ENCODE peak calls at places on chromosomes 13 and 19, in four cellular contexts. M is GM12878, H is K562, G is HepG2. B is an unnamed sample.

GRCh38 chr13:99312493-99312883 is 5.3 kb upstream of the GPR183 start:
- DNase-seq in M (no peak), H (no peak), G (no peak), B (no peak)

GRCh38 chr13:68810660-68811059 is 1297.0 kb upstream of the ATXN8OS start:
- DNase-seq in M (no peak), H (no peak), G (peak), B (no peak)

GRCh38 chr19:29858621-29859020 is 46.8 kb downstream of the CCNE1 start:
- DNase-seq in M (no peak), H (no peak), G (no peak), B (no peak)

GRCh38 chr19:18789883-18790565 is 1.1 kb downstream of the COMP start:
- DNase-seq in M (no peak), H (peak), G (no peak), B (peak)

GRCh38 chr13:101399365-101399764 is 16.9 kb downstream of the NALCN start:
- DNase-seq in M (no peak), H (no peak), G (no peak), B (no peak)

GRCh38 chr19:33434090-33434885 is 60.8 kb downstream of the CEBPG start:
- DNase-seq in M (no peak), H (no peak), G (no peak), B (no peak)

GRCh38 chr19:19866599-19867248 is 1.0 kb downstream of the ZNF253 start:
- DNase-seq in M (peak), H (peak), G (peak), B (peak)

GRCh38 chr13:43661321-43661720 is 125.5 kb downstream of the ENOX1 start:
- DNase-seq in M (no peak), H (no peak), G (no peak), B (no peak)

GRCh38 chr13:40787062-40787461 is 2.3 kb upstream of the SLC25A15 start:
- DNase-seq in M (no peak), H (no peak), G (no peak), B (no peak)

GRCh38 chr19:30447276-30447870 is 75.2 kb downstream of the ZNF536 start:
- DNase-seq in M (no peak), H (no peak), G (no peak), B (no peak)

GRCh38 chr13:110306960-110307696 is at the start of the genes COL4A1 and COL4A2:
- DNase-seq in M (no peak), H (no peak), G (no peak), B (peak)

GRCh38 chr13:26785845-26786630 is 25.5 kb upstream of the GPR12 start:
- DNase-seq in M (no peak), H (no peak), G (no peak), B (peak)

GRCh38 chr19:15427991-15428471 is 9.2 kb upstream of the AKAP8L start:
- DNase-seq in M (no peak), H (no peak), G (no peak), B (no peak)

GRCh38 chr13:32426191-32426980 is 1.5 kb downstream of the N4BP2L1 start:
- DNase-seq in M (peak), H (no peak), G (no peak), B (no peak)

GRCh38 chr19:7460562-7460966 is 28.3 kb downstream of the PEX11G start:
- DNase-seq in M (no peak), H (no peak), G (no peak), B (no peak)

GRCh38 chr13:93249259-93249917 is 22.8 kb downstream of the GPC6 start:
- DNase-seq in M (no peak), H (no peak), G (peak), B (no peak)

GRCh38 chr13:112095354-112095753 is 28.4 kb downstream of the SOX1 start:
- DNase-seq in M (no peak), H (no peak), G (no peak), B (no peak)

GRCh38 chr19:18637644-18638630 is 1.1 kb downstream of the KLHL26 start:
- DNase-seq in M (no peak), H (no peak), G (no peak), B (no peak)

GRCh38 chr13:36344886-36345437 is 1.2 kb downstream of the SPART start:
- DNase-seq in M (no peak), H (no peak), G (no peak), B (no peak)

GRCh38 chr13:80040219-80040976 is 300.5 kb downstream of the SPRY2 start:
- DNase-seq in M (no peak), H (no peak), G (no peak), B (no peak)

GRCh38 chr19:13064092-13064489 is 38.6 kb downstream of the LYL1 start:
- DNase-seq in M (no peak), H (no peak), G (no peak), B (no peak)

GRCh38 chr13:38053896-38054295 is 184.3 kb upstream of the TRPC4 start:
- DNase-seq in M (no peak), H (no peak), G (no peak), B (no peak)

GRCh38 chr19:52397310-52398090 is at the start of gene ZNF528:
- DNase-seq in M (peak), H (peak), G (peak), B (peak)

GRCh38 chr19:2246801-2247361 is 2.2 kb upstream of the AMH start:
- DNase-seq in M (no peak), H (no peak), G (no peak), B (no peak)

GRCh38 chr19:13781547-13781946 is 7.3 kb downstream of the C19orf53 start:
- DNase-seq in M (no peak), H (peak), G (no peak), B (peak)

GRCh38 chr13:51180853-51181511 is 41.2 kb upstream of the FAM124A start:
- DNase-seq in M (no peak), H (no peak), G (no peak), B (no peak)

GRCh38 chr19:53132231-53132991 is at the start of gene ZNF415:
- DNase-seq in M (no peak), H (no peak), G (no peak), B (peak)

GRCh38 chr13:96982672-96983071 is 11.6 kb downstream of the OXGR1 start:
- DNase-seq in M (no peak), H (no peak), G (no peak), B (no peak)

GRCh38 chr19:37492213-37492612 is 14.5 kb upstream of the ZNF793 start:
- DNase-seq in M (no peak), H (no peak), G (no peak), B (no peak)

GRCh38 chr13:108987488-108987887 is 358.1 kb downstream of the MYO16 start:
- DNase-seq in M (no peak), H (no peak), G (no peak), B (no peak)

GRCh38 chr13:30108913-30109237 is 198.5 kb downstream of the KATNAL1 start:
- DNase-seq in M (no peak), H (no peak), G (peak), B (no peak)

GRCh38 chr19:58480831-58481230 is 4.7 kb downstream of the ZNF446 start:
- DNase-seq in M (no peak), H (no peak), G (no peak), B (no peak)

GRCh38 chr13:75178436-75178835 is 303.5 kb downstream of the TBC1D4 start:
- DNase-seq in M (no peak), H (no peak), G (no peak), B (no peak)

GRCh38 chr19:4713384-4713951 is 10.2 kb downstream of the DPP9 start:
- DNase-seq in M (no peak), H (no peak), G (no peak), B (no peak)
- TF ChIP-seq CREB1 in M (no peak), H (no peak), G (no peak), B (no peak)

DNA sequence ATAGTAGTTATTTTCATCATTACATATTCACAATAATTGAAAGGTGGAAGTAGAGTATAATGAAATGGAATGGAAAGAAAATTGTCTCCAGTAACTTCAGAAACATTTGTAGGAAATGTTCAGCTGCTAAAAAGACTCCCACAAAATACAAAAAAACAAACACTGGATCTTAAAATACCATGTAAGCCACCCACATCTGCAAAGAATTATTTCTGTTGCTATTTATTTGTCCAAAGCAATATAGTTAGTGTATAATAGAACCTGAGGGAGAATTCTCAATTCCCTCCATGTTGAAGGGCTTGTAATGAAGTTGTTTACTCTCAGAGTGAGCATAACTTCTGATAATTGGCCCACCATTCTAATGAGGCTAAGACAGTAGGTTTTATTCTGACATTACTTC is 37.4 kb upstream of the KLF12 start:
- DNase-seq in M (no peak), H (no peak), G (no peak), B (no peak)
- TF ChIP-seq ESRRA in M (no peak), H (no peak), G (no peak), B (no peak)

DNA sequence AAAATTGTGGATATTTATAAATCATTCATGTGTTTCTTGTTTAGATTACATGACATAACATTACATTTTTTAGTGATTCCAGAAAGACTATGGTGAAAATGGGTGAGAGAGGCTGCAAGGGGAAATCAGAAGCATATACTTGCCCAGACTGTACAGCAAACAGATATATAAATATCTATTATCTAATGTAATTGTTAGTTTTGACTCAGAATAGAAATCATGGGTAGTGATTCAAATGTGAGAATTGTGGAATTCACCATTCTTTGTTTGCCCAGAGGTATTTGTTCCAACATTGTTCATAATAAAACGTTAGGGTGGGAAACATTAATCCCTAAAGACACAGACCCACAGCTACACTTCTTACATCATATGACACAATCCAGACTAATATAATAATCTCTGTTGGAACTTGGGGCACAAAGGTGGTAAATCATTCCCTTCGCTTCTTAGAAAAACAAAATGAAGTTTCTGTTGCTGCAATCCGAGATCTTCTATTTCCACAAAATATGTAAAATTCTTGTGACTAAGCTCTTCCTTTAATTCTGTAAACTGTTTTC is 646.4 kb upstream of the SLITRK6 start:
- DNase-seq in M (no peak), H (no peak), G (no peak), B (no peak)
- TF ChIP-seq ATF3 in M (no peak), H (no peak), G (no peak), B (no peak)

GRCh38 chr19:39474139-39474620 is 6.5 kb upstream of the TIMM50 start:
- DNase-seq in M (no peak), H (peak), G (peak), B (peak)
- TF ChIP-seq CREB1 in M (no peak), H (no peak), G (no peak), B (no peak)

GRCh38 chr19:3512562-3512961 is 6.5 kb downstream of the FZR1 start:
- DNase-seq in M (no peak), H (no peak), G (no peak), B (no peak)
- TF ChIP-seq ESRRA in M (no peak), H (no peak), G (no peak), B (no peak)

B was measured in WTC11.